ENCODE peak calls at places on chromosomes 6 and 20, in four cellular contexts. One of them, this sample, is unnamed.

GRCh38 chr6:20673458-20673857 is 139.2 kb downstream of the CDKAL1 start:
- DNase-seq in PC-3: no peak
- DNase-seq in cardiac fibroblast: no peak
- DNase-seq in psoas muscle: no peak
- DNase-seq in this sample: no peak

GRCh38 chr20:37363221-37364012 is 17.5 kb downstream of the SRC start:
- DNase-seq in cardiac fibroblast: no peak
- DNase-seq in PC-3: no peak
- DNase-seq in psoas muscle: no peak
- DNase-seq in this sample: no peak

GRCh38 chr20:17874271-17875105 is 94.1 kb downstream of the SNX5 start:
- DNase-seq in psoas muscle: no peak
- DNase-seq in cardiac fibroblast: no peak
- DNase-seq in PC-3: no peak
- DNase-seq in this sample: no peak

GRCh38 chr6:150580489-150580888 is 19.2 kb upstream of the PLEKHG1 start:
- DNase-seq in psoas muscle: no peak
- DNase-seq in PC-3: no peak
- DNase-seq in cardiac fibroblast: no peak
- DNase-seq in this sample: no peak

GRCh38 chr6:106901062-106901461 is 73.5 kb downstream of the CD24 start:
- DNase-seq in PC-3: no peak
- DNase-seq in cardiac fibroblast: no peak
- DNase-seq in psoas muscle: no peak
- DNase-seq in this sample: no peak

GRCh38 chr6:106685833-106686232 is 56.5 kb downstream of the QRSL1 start:
- DNase-seq in PC-3: peak
- DNase-seq in cardiac fibroblast: no peak
- DNase-seq in psoas muscle: no peak
- DNase-seq in this sample: no peak

GRCh38 chr20:23356203-23356602 is 5.6 kb downstream of the NXT1 start:
- DNase-seq in PC-3: no peak
- DNase-seq in psoas muscle: no peak
- DNase-seq in cardiac fibroblast: no peak
- DNase-seq in this sample: no peak

GRCh38 chr20:50152394-50153152 is 950 bp downstream of the PEDS1 start:
- DNase-seq in PC-3: peak
- DNase-seq in cardiac fibroblast: no peak
- DNase-seq in psoas muscle: no peak
- DNase-seq in this sample: no peak

GRCh38 chr6:43951063-43951755 is 176.0 kb downstream of the MRPL14 start:
- DNase-seq in psoas muscle: peak
- DNase-seq in cardiac fibroblast: peak
- DNase-seq in PC-3: peak
- DNase-seq in this sample: peak

DNA sequence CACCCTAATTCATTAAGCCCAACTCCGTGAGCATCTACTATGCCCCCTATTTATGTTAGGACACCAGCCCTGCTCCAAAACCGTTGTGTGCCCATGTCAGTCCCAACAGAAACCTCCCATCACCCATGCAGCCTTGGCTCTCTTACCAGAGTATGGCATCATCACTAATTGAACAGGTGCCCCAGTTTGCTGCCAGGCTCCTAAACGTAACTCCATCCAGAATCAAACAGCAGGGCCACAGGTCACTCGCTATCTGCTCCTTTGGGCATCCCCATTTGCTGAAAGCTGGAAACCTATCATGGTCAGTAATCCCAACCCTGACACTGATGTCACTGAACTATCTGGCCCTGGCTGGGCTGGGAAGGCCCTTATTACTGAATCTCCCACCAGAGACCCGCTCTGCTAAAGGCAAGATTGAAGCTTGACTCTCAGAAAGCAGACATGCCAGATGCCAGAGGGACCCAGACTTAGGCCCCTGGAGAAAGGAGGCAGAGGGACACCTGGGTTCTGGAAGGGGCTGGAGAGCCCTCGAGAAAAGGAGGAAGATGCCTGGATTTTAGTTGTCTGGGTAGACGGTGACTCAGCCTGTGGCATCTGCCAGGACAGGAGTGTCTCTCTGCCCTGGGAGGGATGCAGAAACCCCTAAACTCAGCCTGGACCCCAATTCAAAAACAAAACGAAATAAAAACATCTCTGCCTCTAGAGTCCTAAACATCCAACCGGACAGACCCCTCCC is 14.0 kb downstream of the MUCL3 start:
- DNase-seq in psoas muscle: peak
- DNase-seq in cardiac fibroblast: no peak
- DNase-seq in PC-3: no peak
- DNase-seq in this sample: no peak
- H3K4me3 ChIP-seq in psoas muscle: peak
- H3K4me3 ChIP-seq in cardiac fibroblast: no peak
- H3K4me3 ChIP-seq in PC-3: peak
- H3K4me3 ChIP-seq in this sample: peak

GRCh38 chr6:5139828-5140771 is 55.0 kb downstream of the PPP1R3G start:
- DNase-seq in psoas muscle: no peak
- DNase-seq in cardiac fibroblast: no peak
- DNase-seq in PC-3: no peak
- DNase-seq in this sample: no peak

GRCh38 chr6:5142131-5142530 is 57.0 kb downstream of the PPP1R3G start:
- DNase-seq in PC-3: no peak
- DNase-seq in psoas muscle: no peak
- DNase-seq in cardiac fibroblast: no peak
- DNase-seq in this sample: no peak

GRCh38 chr6:5141046-5141445 is 55.9 kb downstream of the PPP1R3G start:
- DNase-seq in PC-3: no peak
- DNase-seq in cardiac fibroblast: no peak
- DNase-seq in psoas muscle: no peak
- DNase-seq in this sample: no peak

GRCh38 chr6:5143625-5144311 is 58.6 kb downstream of the PPP1R3G start:
- DNase-seq in psoas muscle: peak
- DNase-seq in cardiac fibroblast: peak
- DNase-seq in PC-3: peak
- DNase-seq in this sample: peak

GRCh38 chr6:5142915-5143314 is 57.8 kb downstream of the PPP1R3G start:
- DNase-seq in cardiac fibroblast: no peak
- DNase-seq in PC-3: no peak
- DNase-seq in psoas muscle: no peak
- DNase-seq in this sample: no peak
- TF ChIP-seq CTCF in cardiac fibroblast: no peak
- TF ChIP-seq CTCF in PC-3: no peak
- TF ChIP-seq CTCF in psoas muscle: no peak
- TF ChIP-seq CTCF in this sample: no peak

GRCh38 chr6:125101656-125102055 is 51.9 kb upstream of the TPD52L1 start:
- DNase-seq in PC-3: peak
- DNase-seq in cardiac fibroblast: peak
- DNase-seq in psoas muscle: no peak
- DNase-seq in this sample: peak

GRCh38 chr6:125107048-125107447 is 46.5 kb upstream of the TPD52L1 start:
- DNase-seq in cardiac fibroblast: no peak
- DNase-seq in psoas muscle: no peak
- DNase-seq in PC-3: no peak
- DNase-seq in this sample: no peak

GRCh38 chr6:125102901-125103300 is 50.7 kb upstream of the TPD52L1 start:
- DNase-seq in cardiac fibroblast: peak
- DNase-seq in PC-3: peak
- DNase-seq in psoas muscle: no peak
- DNase-seq in this sample: peak

GRCh38 chr6:125102411-125102810 is 51.2 kb upstream of the TPD52L1 start:
- DNase-seq in psoas muscle: no peak
- DNase-seq in PC-3: no peak
- DNase-seq in cardiac fibroblast: peak
- DNase-seq in this sample: peak

DNA sequence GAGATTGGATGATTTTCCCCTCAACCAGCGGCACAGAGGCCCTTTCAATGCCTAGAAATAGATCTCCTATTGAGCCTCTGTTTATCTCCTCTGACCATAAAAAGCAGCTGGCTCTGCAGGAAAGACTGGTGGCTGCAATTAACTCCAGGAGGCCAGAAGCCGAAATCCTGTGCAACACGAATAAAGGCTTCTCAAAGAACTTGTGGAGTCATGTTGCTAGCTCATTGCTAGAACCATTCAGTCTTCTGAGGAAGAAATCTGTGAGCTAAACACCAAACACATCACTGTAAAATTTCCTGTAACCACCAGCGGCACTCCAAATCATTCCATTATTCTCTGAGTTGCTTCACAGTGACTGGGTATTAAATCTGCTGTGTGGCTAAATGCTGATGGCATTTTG is 49.1 kb upstream of the TPD52L1 start:
- DNase-seq in PC-3: no peak
- DNase-seq in cardiac fibroblast: peak
- DNase-seq in psoas muscle: no peak
- DNase-seq in this sample: peak
- H3K4me3 ChIP-seq in PC-3: no peak
- H3K4me3 ChIP-seq in cardiac fibroblast: no peak
- H3K4me3 ChIP-seq in psoas muscle: no peak
- H3K4me3 ChIP-seq in this sample: no peak

DNA sequence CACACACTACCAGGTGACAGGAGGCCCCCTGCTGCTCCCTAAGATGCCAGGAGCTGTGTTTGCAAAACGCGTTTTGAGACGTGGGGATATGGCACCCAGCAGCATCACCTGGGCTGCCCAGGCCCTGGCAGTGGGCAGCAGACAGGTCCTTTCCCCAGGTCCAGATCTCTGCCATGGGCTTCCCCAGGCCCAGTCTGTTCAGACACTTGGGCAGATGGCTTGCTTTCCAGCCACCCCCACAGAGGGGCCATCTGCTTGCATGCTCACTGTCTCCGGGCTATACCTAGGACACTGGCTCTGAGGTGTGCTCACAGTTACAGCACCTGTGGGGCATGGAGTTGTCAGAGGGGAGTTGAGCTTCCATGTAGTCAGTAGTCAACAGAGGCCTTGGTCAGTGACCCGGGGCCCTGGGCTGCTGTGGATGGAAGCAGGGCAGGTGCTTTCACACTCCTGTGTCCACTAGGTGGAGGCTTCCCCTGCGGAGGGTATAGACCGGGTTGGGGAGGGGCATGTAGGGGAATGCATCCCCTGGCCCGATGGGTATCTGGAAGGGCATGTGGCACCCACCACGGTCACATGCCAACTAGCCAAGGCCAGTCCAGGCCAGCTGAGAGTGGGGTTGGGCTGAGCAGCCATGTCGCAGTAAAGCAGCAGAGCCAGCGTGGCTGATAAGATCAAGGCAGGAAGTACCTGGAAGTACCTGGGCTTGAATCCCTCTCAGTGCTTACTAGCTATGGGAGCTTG is 185.4 kb upstream of the SLC24A3 start:
- DNase-seq in PC-3: no peak
- DNase-seq in psoas muscle: no peak
- DNase-seq in cardiac fibroblast: no peak
- DNase-seq in this sample: no peak
- TF ChIP-seq CTCF in PC-3: peak
- TF ChIP-seq CTCF in psoas muscle: no peak
- TF ChIP-seq CTCF in cardiac fibroblast: no peak
- TF ChIP-seq CTCF in this sample: no peak

DNA sequence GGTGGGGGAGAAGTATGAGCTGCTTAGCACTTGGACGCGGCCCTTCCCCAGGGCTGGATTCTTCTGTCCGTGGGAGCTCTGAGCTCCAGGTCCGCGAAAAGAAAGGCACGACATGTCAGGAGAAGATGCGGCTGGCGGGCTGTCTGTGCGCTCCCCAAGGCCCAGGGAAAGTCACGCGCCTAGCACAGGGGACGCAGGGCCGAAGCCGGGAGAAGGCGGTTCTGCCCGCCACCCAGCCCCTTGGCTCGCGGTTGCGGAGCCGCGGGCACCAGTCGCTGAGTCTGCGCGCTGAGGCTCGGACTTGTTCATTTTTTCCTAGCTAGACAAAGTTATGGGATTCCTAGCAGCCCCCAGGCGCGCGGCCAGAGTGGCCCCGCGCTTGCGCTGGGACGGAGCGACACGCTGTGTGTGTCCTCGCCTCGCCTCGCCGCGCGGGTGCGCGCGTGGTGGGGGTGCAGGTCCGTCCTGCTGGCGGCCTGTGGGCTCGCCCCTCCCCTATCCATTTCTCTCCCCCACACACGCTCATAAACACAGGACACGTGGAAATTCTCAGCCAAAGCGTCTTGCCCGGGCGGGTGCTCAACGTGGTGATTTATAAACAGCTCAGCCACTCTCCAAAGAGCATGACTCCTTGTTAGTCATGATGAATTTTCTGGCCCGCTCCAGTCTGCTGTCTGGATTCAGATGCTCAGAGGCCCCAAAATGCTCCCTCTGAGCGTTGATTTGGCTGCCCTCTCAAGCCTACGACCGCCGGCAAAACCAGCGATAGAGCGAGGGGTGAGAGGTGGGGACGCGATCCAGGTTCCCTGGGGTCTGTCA is 1.9 kb upstream of the POU3F2 start:
- DNase-seq in psoas muscle: no peak
- DNase-seq in PC-3: peak
- DNase-seq in cardiac fibroblast: peak
- DNase-seq in this sample: peak
- H3K4me3 ChIP-seq in psoas muscle: peak
- H3K4me3 ChIP-seq in PC-3: peak
- H3K4me3 ChIP-seq in cardiac fibroblast: peak
- H3K4me3 ChIP-seq in this sample: no peak

DNA sequence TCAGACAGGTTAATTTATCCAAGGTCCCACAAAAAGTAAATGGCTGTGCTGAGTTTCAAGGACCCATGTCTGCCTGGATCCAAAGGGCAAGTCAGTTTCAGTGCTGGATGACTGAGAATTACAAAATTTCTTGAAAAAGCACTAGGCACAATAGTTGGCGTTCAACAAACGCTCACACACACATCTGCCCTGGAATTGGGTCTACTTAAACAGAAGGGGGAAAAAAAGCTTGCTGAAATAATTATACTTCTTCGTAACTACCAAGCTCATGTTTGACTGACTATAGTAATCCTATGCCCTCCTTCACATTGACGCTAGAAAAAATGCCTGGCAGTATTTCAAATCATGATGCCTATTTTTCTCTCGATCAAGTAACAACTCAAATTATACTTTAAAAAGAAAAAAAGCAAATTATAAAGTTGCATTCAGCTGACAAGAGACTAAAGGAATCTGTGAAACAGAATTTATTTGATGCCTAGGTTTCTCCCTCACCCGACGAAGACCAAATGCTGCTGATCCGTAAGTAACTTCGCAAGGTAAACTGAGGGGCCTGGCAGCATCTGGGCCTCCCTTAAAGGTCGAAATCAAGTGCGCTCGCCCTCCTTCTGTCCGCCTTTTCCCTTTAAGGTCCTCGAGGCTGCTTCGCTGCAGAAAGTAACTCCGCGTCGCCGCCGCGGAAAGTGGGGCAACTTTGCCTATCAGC is 644 bp upstream of the CD2AP start:
- DNase-seq in cardiac fibroblast: no peak
- DNase-seq in psoas muscle: no peak
- DNase-seq in PC-3: peak
- DNase-seq in this sample: no peak
- TF ChIP-seq CTCF in cardiac fibroblast: no peak
- TF ChIP-seq CTCF in psoas muscle: no peak
- TF ChIP-seq CTCF in PC-3: no peak
- TF ChIP-seq CTCF in this sample: no peak